ENCODE peak calls at places on chromosomes 11 and 22, in ten cellular contexts. One of them, this sample, is unnamed.

GRCh38 chr11:27545946-27546345 is 39.4 kb upstream of the LIN7C start:
- DNase-seq in GM23338: peak; percentile 5
- DNase-seq in kidney epithelial cell: no peak
- DNase-seq in right lobe of liver: no peak
- DNase-seq in colonic mucosa: no peak
- DNase-seq in RWPE1: no peak
- DNase-seq in tibial nerve: no peak
- DNase-seq in WERI-Rb-1: peak; percentile 27
- DNase-seq in lower leg skin: no peak
- DNase-seq in astrocyte of the cerebellum: no peak
- DNase-seq in this sample: no peak

GRCh38 chr11:111911563-111912401 is at the start of gene CRYAB:
- DNase-seq in GM23338: peak; percentile 62
- DNase-seq in kidney epithelial cell: peak; percentile 99
- DNase-seq in right lobe of liver: peak; percentile 52
- DNase-seq in colonic mucosa: peak; percentile 54
- DNase-seq in RWPE1: peak; percentile 71
- DNase-seq in tibial nerve: peak; percentile 85
- DNase-seq in WERI-Rb-1: no peak
- DNase-seq in lower leg skin: peak; percentile 97
- DNase-seq in astrocyte of the cerebellum: peak; percentile 27
- DNase-seq in this sample: no peak

GRCh38 chr11:34606326-34607120 is 14.4 kb upstream of the EHF start:
- DNase-seq in GM23338: no peak
- DNase-seq in kidney epithelial cell: no peak
- DNase-seq in right lobe of liver: no peak
- DNase-seq in colonic mucosa: no peak
- DNase-seq in RWPE1: no peak
- DNase-seq in tibial nerve: no peak
- DNase-seq in WERI-Rb-1: no peak
- DNase-seq in lower leg skin: no peak
- DNase-seq in astrocyte of the cerebellum: no peak
- DNase-seq in this sample: no peak

GRCh38 chr11:16982809-16983208 is 31.4 kb downstream of the PLEKHA7 start:
- DNase-seq in GM23338: no peak
- DNase-seq in kidney epithelial cell: no peak
- DNase-seq in right lobe of liver: no peak
- DNase-seq in colonic mucosa: no peak
- DNase-seq in RWPE1: no peak
- DNase-seq in tibial nerve: no peak
- DNase-seq in WERI-Rb-1: no peak
- DNase-seq in lower leg skin: no peak
- DNase-seq in astrocyte of the cerebellum: no peak
- DNase-seq in this sample: no peak

GRCh38 chr11:108199446-108200321 is 22.8 kb downstream of the NPAT start:
- DNase-seq in GM23338: peak; percentile 16
- DNase-seq in kidney epithelial cell: peak; percentile 47
- DNase-seq in right lobe of liver: no peak
- DNase-seq in colonic mucosa: no peak
- DNase-seq in RWPE1: peak; percentile 68
- DNase-seq in tibial nerve: no peak
- DNase-seq in WERI-Rb-1: no peak
- DNase-seq in lower leg skin: no peak
- DNase-seq in astrocyte of the cerebellum: no peak
- DNase-seq in this sample: peak; percentile 79

GRCh38 chr11:8059030-8059429 is 22.0 kb upstream of the TUB start:
- DNase-seq in GM23338: no peak
- DNase-seq in kidney epithelial cell: no peak
- DNase-seq in right lobe of liver: peak; percentile 22
- DNase-seq in colonic mucosa: no peak
- DNase-seq in RWPE1: no peak
- DNase-seq in tibial nerve: no peak
- DNase-seq in WERI-Rb-1: no peak
- DNase-seq in lower leg skin: peak; percentile 71
- DNase-seq in astrocyte of the cerebellum: no peak
- DNase-seq in this sample: no peak

GRCh38 chr11:22416462-22416861 is 78.3 kb downstream of the SLC17A6 start:
- DNase-seq in GM23338: no peak
- DNase-seq in kidney epithelial cell: no peak
- DNase-seq in right lobe of liver: no peak
- DNase-seq in colonic mucosa: no peak
- DNase-seq in RWPE1: no peak
- DNase-seq in tibial nerve: no peak
- DNase-seq in WERI-Rb-1: no peak
- DNase-seq in lower leg skin: no peak
- DNase-seq in astrocyte of the cerebellum: no peak
- DNase-seq in this sample: no peak

GRCh38 chr22:19932367-19933206 is 9.0 kb upstream of the COMT start:
- DNase-seq in GM23338: no peak
- DNase-seq in kidney epithelial cell: no peak
- DNase-seq in right lobe of liver: peak; percentile 46
- DNase-seq in colonic mucosa: no peak
- DNase-seq in RWPE1: no peak
- DNase-seq in tibial nerve: no peak
- DNase-seq in WERI-Rb-1: no peak
- DNase-seq in lower leg skin: no peak
- DNase-seq in astrocyte of the cerebellum: no peak
- DNase-seq in this sample: no peak

GRCh38 chr22:28426346-28427132 is 253.1 kb downstream of the TTC28 start:
- DNase-seq in GM23338: no peak
- DNase-seq in kidney epithelial cell: no peak
- DNase-seq in right lobe of liver: no peak
- DNase-seq in colonic mucosa: no peak
- DNase-seq in RWPE1: no peak
- DNase-seq in tibial nerve: no peak
- DNase-seq in WERI-Rb-1: no peak
- DNase-seq in lower leg skin: no peak
- DNase-seq in astrocyte of the cerebellum: no peak
- DNase-seq in this sample: no peak

GRCh38 chr11:45769960-45770359 is 35.0 kb upstream of the SLC35C1 start:
- DNase-seq in GM23338: no peak
- DNase-seq in kidney epithelial cell: no peak
- DNase-seq in right lobe of liver: no peak
- DNase-seq in colonic mucosa: no peak
- DNase-seq in RWPE1: no peak
- DNase-seq in tibial nerve: no peak
- DNase-seq in WERI-Rb-1: no peak
- DNase-seq in lower leg skin: no peak
- DNase-seq in astrocyte of the cerebellum: no peak
- DNase-seq in this sample: no peak

GRCh38 chr11:111414267-111414931 is 35.3 kb upstream of the POU2AF1 start:
- DNase-seq in GM23338: no peak
- DNase-seq in kidney epithelial cell: no peak
- DNase-seq in right lobe of liver: no peak
- DNase-seq in colonic mucosa: no peak
- DNase-seq in RWPE1: no peak
- DNase-seq in tibial nerve: no peak
- DNase-seq in WERI-Rb-1: no peak
- DNase-seq in lower leg skin: peak; percentile 72
- DNase-seq in astrocyte of the cerebellum: no peak
- DNase-seq in this sample: peak; percentile 63

GRCh38 chr22:23772315-23773246 is at the start of gene MMP11:
- DNase-seq in GM23338: peak; percentile 82
- DNase-seq in kidney epithelial cell: no peak
- DNase-seq in right lobe of liver: peak; percentile 64
- DNase-seq in colonic mucosa: peak; percentile 81
- DNase-seq in RWPE1: peak; percentile 44
- DNase-seq in tibial nerve: no peak
- DNase-seq in WERI-Rb-1: peak; percentile 76
- DNase-seq in lower leg skin: no peak
- DNase-seq in astrocyte of the cerebellum: no peak
- DNase-seq in this sample: peak; percentile 87

GRCh38 chr22:19747574-19747973 is 13.0 kb upstream of the TBX1 start:
- DNase-seq in GM23338: no peak
- DNase-seq in kidney epithelial cell: no peak
- DNase-seq in right lobe of liver: no peak
- DNase-seq in colonic mucosa: no peak
- DNase-seq in RWPE1: no peak
- DNase-seq in tibial nerve: no peak
- DNase-seq in WERI-Rb-1: no peak
- DNase-seq in lower leg skin: no peak
- DNase-seq in astrocyte of the cerebellum: no peak
- DNase-seq in this sample: no peak

GRCh38 chr11:33013706-33014105 is 2.0 kb upstream of the DEPDC7 start:
- DNase-seq in GM23338: no peak
- DNase-seq in kidney epithelial cell: no peak
- DNase-seq in right lobe of liver: no peak
- DNase-seq in colonic mucosa: no peak
- DNase-seq in RWPE1: no peak
- DNase-seq in tibial nerve: no peak
- DNase-seq in WERI-Rb-1: no peak
- DNase-seq in lower leg skin: no peak
- DNase-seq in astrocyte of the cerebellum: no peak
- DNase-seq in this sample: no peak

GRCh38 chr11:3044004-3044403 is 13.2 kb downstream of the CARS1 start:
- DNase-seq in GM23338: no peak
- DNase-seq in kidney epithelial cell: no peak
- DNase-seq in right lobe of liver: peak; percentile 85
- DNase-seq in colonic mucosa: no peak
- DNase-seq in RWPE1: no peak
- DNase-seq in tibial nerve: no peak
- DNase-seq in WERI-Rb-1: no peak
- DNase-seq in lower leg skin: no peak
- DNase-seq in astrocyte of the cerebellum: no peak
- DNase-seq in this sample: no peak

GRCh38 chr11:3047637-3048036 is 9.6 kb downstream of the CARS1 start:
- DNase-seq in GM23338: no peak
- DNase-seq in kidney epithelial cell: no peak
- DNase-seq in right lobe of liver: no peak
- DNase-seq in colonic mucosa: no peak
- DNase-seq in RWPE1: no peak
- DNase-seq in tibial nerve: no peak
- DNase-seq in WERI-Rb-1: no peak
- DNase-seq in lower leg skin: no peak
- DNase-seq in astrocyte of the cerebellum: no peak
- DNase-seq in this sample: no peak

GRCh38 chr11:3046641-3047040 is 10.6 kb downstream of the CARS1 start:
- DNase-seq in GM23338: no peak
- DNase-seq in kidney epithelial cell: no peak
- DNase-seq in right lobe of liver: no peak
- DNase-seq in colonic mucosa: no peak
- DNase-seq in RWPE1: no peak
- DNase-seq in tibial nerve: no peak
- DNase-seq in WERI-Rb-1: no peak
- DNase-seq in lower leg skin: no peak
- DNase-seq in astrocyte of the cerebellum: no peak
- DNase-seq in this sample: no peak

GRCh38 chr11:3044915-3045314 is 12.3 kb downstream of the CARS1 start:
- DNase-seq in GM23338: no peak
- DNase-seq in kidney epithelial cell: no peak
- DNase-seq in right lobe of liver: no peak
- DNase-seq in colonic mucosa: no peak
- DNase-seq in RWPE1: no peak
- DNase-seq in tibial nerve: no peak
- DNase-seq in WERI-Rb-1: no peak
- DNase-seq in lower leg skin: no peak
- DNase-seq in astrocyte of the cerebellum: no peak
- DNase-seq in this sample: no peak

GRCh38 chr11:3046190-3046589 is 11.0 kb downstream of the CARS1 start:
- DNase-seq in GM23338: peak; percentile 61
- DNase-seq in kidney epithelial cell: no peak
- DNase-seq in right lobe of liver: no peak
- DNase-seq in colonic mucosa: no peak
- DNase-seq in RWPE1: no peak
- DNase-seq in tibial nerve: no peak
- DNase-seq in WERI-Rb-1: peak; percentile 51
- DNase-seq in lower leg skin: no peak
- DNase-seq in astrocyte of the cerebellum: no peak
- DNase-seq in this sample: no peak
- TF ChIP-seq CTCF in GM23338: peak; percentile 63
- TF ChIP-seq CTCF in kidney epithelial cell: peak; percentile 32
- TF ChIP-seq CTCF in right lobe of liver: no peak
- TF ChIP-seq CTCF in colonic mucosa: no peak
- TF ChIP-seq CTCF in RWPE1: no peak
- TF ChIP-seq CTCF in tibial nerve: no peak
- TF ChIP-seq CTCF in WERI-Rb-1: peak; percentile 56
- TF ChIP-seq CTCF in lower leg skin: no peak
- TF ChIP-seq CTCF in astrocyte of the cerebellum: peak; percentile 32
- TF ChIP-seq CTCF in this sample: no peak

DNA sequence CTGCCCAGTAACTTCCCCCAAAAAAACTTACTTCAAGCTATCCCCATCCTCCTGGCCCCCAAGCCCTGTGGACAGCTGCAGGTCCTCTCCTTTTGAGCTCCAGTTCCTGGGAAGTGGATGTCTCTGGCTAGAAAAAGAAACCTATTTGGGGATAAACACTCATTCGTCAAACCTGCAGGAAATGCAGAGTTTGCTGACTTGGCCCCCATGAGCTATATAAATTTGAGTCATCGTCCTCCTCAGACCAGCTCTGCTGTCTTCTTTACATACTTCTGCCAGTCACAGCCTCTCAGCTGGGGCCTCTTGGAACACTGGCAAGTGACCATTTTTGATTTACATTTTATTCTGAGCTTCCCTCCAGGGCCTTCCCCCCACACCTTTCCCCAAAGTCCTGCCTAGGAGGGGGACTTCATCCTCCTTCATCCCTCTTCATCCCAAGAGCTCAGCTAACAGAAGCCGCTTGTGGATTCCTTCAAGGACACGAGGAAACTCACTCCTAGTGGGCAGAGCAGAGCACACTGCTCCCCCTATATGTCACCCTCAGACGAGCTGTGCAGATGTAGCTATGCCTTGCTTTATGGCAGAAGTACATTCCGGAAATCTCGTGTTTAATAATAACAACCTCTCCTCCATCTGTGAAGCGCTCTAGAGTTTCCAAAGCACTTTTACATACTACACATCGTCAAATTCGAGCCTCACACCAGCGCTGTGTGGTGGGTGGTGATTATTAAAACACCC is 131.8 kb downstream of the FEZ1 start:
- DNase-seq in GM23338: no peak
- DNase-seq in kidney epithelial cell: no peak
- DNase-seq in right lobe of liver: no peak
- DNase-seq in colonic mucosa: no peak
- DNase-seq in RWPE1: no peak
- DNase-seq in tibial nerve: no peak
- DNase-seq in WERI-Rb-1: no peak
- DNase-seq in lower leg skin: no peak
- DNase-seq in astrocyte of the cerebellum: no peak
- DNase-seq in this sample: no peak
- TF ChIP-seq CTCF in GM23338: peak; percentile 41
- TF ChIP-seq CTCF in kidney epithelial cell: no peak
- TF ChIP-seq CTCF in right lobe of liver: no peak
- TF ChIP-seq CTCF in colonic mucosa: no peak
- TF ChIP-seq CTCF in RWPE1: no peak
- TF ChIP-seq CTCF in tibial nerve: no peak
- TF ChIP-seq CTCF in WERI-Rb-1: peak; percentile 43
- TF ChIP-seq CTCF in lower leg skin: no peak
- TF ChIP-seq CTCF in astrocyte of the cerebellum: peak; percentile 35
- TF ChIP-seq CTCF in this sample: no peak

GRCh38 chr11:50423208-50423607 is 390.5 kb downstream of the OR4C45 start:
- DNase-seq in GM23338: no peak
- DNase-seq in kidney epithelial cell: no peak
- DNase-seq in right lobe of liver: no peak
- DNase-seq in colonic mucosa: no peak
- DNase-seq in RWPE1: no peak
- DNase-seq in tibial nerve: no peak
- DNase-seq in WERI-Rb-1: no peak
- DNase-seq in lower leg skin: no peak
- DNase-seq in astrocyte of the cerebellum: no peak
- DNase-seq in this sample: no peak
- TF ChIP-seq CTCF in GM23338: no peak
- TF ChIP-seq CTCF in kidney epithelial cell: no peak
- TF ChIP-seq CTCF in right lobe of liver: no peak
- TF ChIP-seq CTCF in colonic mucosa: no peak
- TF ChIP-seq CTCF in RWPE1: no peak
- TF ChIP-seq CTCF in tibial nerve: no peak
- TF ChIP-seq CTCF in WERI-Rb-1: no peak
- TF ChIP-seq CTCF in lower leg skin: no peak
- TF ChIP-seq CTCF in astrocyte of the cerebellum: no peak
- TF ChIP-seq CTCF in this sample: no peak

GRCh38 chr11:11876458-11876857 is 34.7 kb downstream of the USP47 start:
- DNase-seq in GM23338: peak; percentile 72
- DNase-seq in kidney epithelial cell: no peak
- DNase-seq in right lobe of liver: no peak
- DNase-seq in colonic mucosa: no peak
- DNase-seq in RWPE1: peak; percentile 13
- DNase-seq in tibial nerve: no peak
- DNase-seq in WERI-Rb-1: no peak
- DNase-seq in lower leg skin: no peak
- DNase-seq in astrocyte of the cerebellum: no peak
- DNase-seq in this sample: no peak
- TF ChIP-seq CTCF in GM23338: peak; percentile 68
- TF ChIP-seq CTCF in kidney epithelial cell: peak; percentile 19
- TF ChIP-seq CTCF in right lobe of liver: no peak
- TF ChIP-seq CTCF in colonic mucosa: no peak
- TF ChIP-seq CTCF in RWPE1: no peak
- TF ChIP-seq CTCF in tibial nerve: no peak
- TF ChIP-seq CTCF in WERI-Rb-1: peak; percentile 19
- TF ChIP-seq CTCF in lower leg skin: no peak
- TF ChIP-seq CTCF in astrocyte of the cerebellum: peak; percentile 32
- TF ChIP-seq CTCF in this sample: no peak